ENCODE peak calls at places on chromosomes 11 and 22, in seven cellular contexts. K is iPS-NIHi11; H is stimulated activated CD4-positive, alpha-beta T cell treated with anti-CD3 and anti-CD28 coated beads, Interleukin-1b, Interleukin-23, amount 100 ng/mL, for 4 hours; F is nephron progenitor cell; W is glutamatergic neuron; Q is AG08395; C is activated CD4-positive, CD25-positive, alpha-beta regulatory T cell. G is an unnamed sample.

GRCh38 chr11:115657586-115657985 is 153.4 kb upstream of the CADM1 start:
- DNase-seq in K (no peak), H (no peak), F (no peak), W (no peak), Q (peak; percentile 27), C (no peak), G (no peak)

GRCh38 chr11:47863189-47863892 is 15.2 kb upstream of the NUP160 start:
- DNase-seq in K (no peak), H (no peak), F (no peak), W (no peak), Q (peak; percentile 78), C (no peak), G (no peak)

GRCh38 chr11:7759010-7759409 is 37.7 kb downstream of the OR5P2 start:
- DNase-seq in K (no peak), H (no peak), F (no peak), W (no peak), Q (no peak), C (no peak), G (no peak)

GRCh38 chr11:111851636-111852035 is 19.7 kb downstream of the ALG9 start:
- DNase-seq in K (no peak), H (no peak), F (no peak), W (no peak), Q (peak; percentile 38), C (no peak), G (no peak)

GRCh38 chr11:35418847-35419712 is at the start of gene SLC1A2:
- DNase-seq in K (peak; percentile 68), H (no peak), F (peak; percentile 66), W (peak; percentile 87), Q (peak; percentile 30), C (no peak), G (no peak)

GRCh38 chr11:92556435-92556834 is 331.8 kb downstream of the FAT3 start:
- DNase-seq in K (no peak), H (no peak), F (peak; percentile 36), W (no peak), Q (no peak), C (no peak), G (no peak)

GRCh38 chr11:134845474-134846435 is 433.7 kb upstream of the B3GAT1 start:
- DNase-seq in K (no peak), H (no peak), F (no peak), W (no peak), Q (no peak), C (no peak), G (no peak)

GRCh38 chr11:65560555-65561418 is 2.6 kb upstream of the LTBP3 start:
- DNase-seq in K (no peak), H (no peak), F (peak; percentile 64), W (peak; percentile 68), Q (peak; percentile 41), C (no peak), G (peak; percentile 73)

GRCh38 chr11:113345978-113346377 is 31.6 kb downstream of the TTC12 start:
- DNase-seq in K (no peak), H (no peak), F (no peak), W (no peak), Q (no peak), C (no peak), G (no peak)

GRCh38 chr22:25403752-25404471 is 160.6 kb upstream of the GRK3 start:
- DNase-seq in K (peak; percentile 42), H (no peak), F (peak; percentile 28), W (no peak), Q (peak; percentile 31), C (no peak), G (no peak)

GRCh38 chr11:88815505-88815904 is 250.3 kb downstream of the GRM5 start:
- DNase-seq in K (no peak), H (no peak), F (no peak), W (no peak), Q (no peak), C (no peak), G (no peak)

GRCh38 chr22:47927811-47928210 is 1165.4 kb downstream of the TBC1D22A start:
- DNase-seq in K (no peak), H (no peak), F (no peak), W (no peak), Q (no peak), C (no peak), G (no peak)

G was measured in tibial nerve.